ENCODE peak calls at places on chromosome 21, in four cellular contexts. One of them, this sample, is unnamed.

GRCh38 chr21:42261832-42262200 is 42.9 kb downstream of the ABCG1 start:
- DNase-seq in NB4: no peak
- DNase-seq in SK-N-SH: no peak
- DNase-seq in foreskin fibroblast: no peak
- DNase-seq in this sample: no peak

GRCh38 chr21:20603236-20603635 is 395.0 kb upstream of the NCAM2 start:
- DNase-seq in foreskin fibroblast: no peak
- DNase-seq in NB4: no peak
- DNase-seq in SK-N-SH: no peak
- DNase-seq in this sample: no peak

GRCh38 chr21:45080639-45081414 is 6.4 kb downstream of the ADARB1 start:
- DNase-seq in foreskin fibroblast: peak
- DNase-seq in SK-N-SH: no peak
- DNase-seq in NB4: peak
- DNase-seq in this sample: no peak

GRCh38 chr21:34071683-34072082 is 1.7 kb upstream of the MRPS6 start:
- DNase-seq in foreskin fibroblast: no peak
- DNase-seq in NB4: no peak
- DNase-seq in SK-N-SH: no peak
- DNase-seq in this sample: no peak

GRCh38 chr21:43767980-43768867 is 7.9 kb downstream of the CSTB start:
- DNase-seq in NB4: peak
- DNase-seq in SK-N-SH: no peak
- DNase-seq in foreskin fibroblast: peak
- DNase-seq in this sample: no peak

GRCh38 chr21:29499734-29500343 is 201.1 kb downstream of the BACH1 start:
- DNase-seq in NB4: peak
- DNase-seq in foreskin fibroblast: no peak
- DNase-seq in SK-N-SH: peak
- DNase-seq in this sample: peak

GRCh38 chr21:42548687-42549406 is 35.2 kb downstream of the SLC37A1 start:
- DNase-seq in SK-N-SH: no peak
- DNase-seq in NB4: no peak
- DNase-seq in foreskin fibroblast: no peak
- DNase-seq in this sample: no peak

GRCh38 chr21:31609081-31609480 is 50.4 kb upstream of the SOD1 start:
- DNase-seq in foreskin fibroblast: no peak
- DNase-seq in SK-N-SH: no peak
- DNase-seq in NB4: peak
- DNase-seq in this sample: no peak

GRCh38 chr21:40671721-40672120 is 175.2 kb downstream of the DSCAM start:
- DNase-seq in SK-N-SH: no peak
- DNase-seq in foreskin fibroblast: no peak
- DNase-seq in NB4: no peak
- DNase-seq in this sample: no peak

GRCh38 chr21:29299906-29300546 is 1.3 kb downstream of the BACH1 start:
- DNase-seq in NB4: peak
- DNase-seq in foreskin fibroblast: peak
- DNase-seq in SK-N-SH: peak
- DNase-seq in this sample: peak

GRCh38 chr21:16587141-16587570 is 857.4 kb downstream of the USP25 start:
- DNase-seq in foreskin fibroblast: peak
- DNase-seq in SK-N-SH: peak
- DNase-seq in NB4: peak
- DNase-seq in this sample: no peak

GRCh38 chr21:43919871-43920801 is 55.1 kb downstream of the AGPAT3 start:
- DNase-seq in foreskin fibroblast: no peak
- DNase-seq in SK-N-SH: no peak
- DNase-seq in NB4: no peak
- DNase-seq in this sample: no peak

GRCh38 chr21:38819719-38820147 is 14.0 kb downstream of the ETS2 start:
- DNase-seq in NB4: no peak
- DNase-seq in foreskin fibroblast: peak
- DNase-seq in SK-N-SH: no peak
- DNase-seq in this sample: no peak

GRCh38 chr21:35476616-35477395 is 427.7 kb upstream of the RUNX1 start:
- DNase-seq in NB4: no peak
- DNase-seq in SK-N-SH: no peak
- DNase-seq in foreskin fibroblast: peak
- DNase-seq in this sample: no peak

GRCh38 chr21:33396966-33397365 is 6.2 kb upstream of the IFNGR2 start:
- DNase-seq in NB4: no peak
- DNase-seq in foreskin fibroblast: no peak
- DNase-seq in SK-N-SH: no peak
- DNase-seq in this sample: no peak

GRCh38 chr21:31733521-31734149 is 1.7 kb upstream of the SCAF4 start:
- DNase-seq in SK-N-SH: peak
- DNase-seq in NB4: no peak
- DNase-seq in foreskin fibroblast: peak
- DNase-seq in this sample: no peak

GRCh38 chr21:36728371-36729111 is 29.6 kb downstream of the SIM2 start:
- DNase-seq in foreskin fibroblast: no peak
- DNase-seq in SK-N-SH: no peak
- DNase-seq in NB4: no peak
- DNase-seq in this sample: no peak

GRCh38 chr21:40278345-40278744 is 411.1 kb downstream of the PCP4 start:
- DNase-seq in foreskin fibroblast: no peak
- DNase-seq in SK-N-SH: no peak
- DNase-seq in NB4: no peak
- DNase-seq in this sample: no peak

GRCh38 chr21:42775123-42775522 is 104.2 kb downstream of the WDR4 start:
- DNase-seq in NB4: no peak
- DNase-seq in foreskin fibroblast: no peak
- DNase-seq in SK-N-SH: no peak
- DNase-seq in this sample: no peak

GRCh38 chr21:28592205-28592845 is 400.4 kb downstream of the LTN1 start:
- DNase-seq in foreskin fibroblast: no peak
- DNase-seq in SK-N-SH: no peak
- DNase-seq in NB4: no peak
- DNase-seq in this sample: no peak

GRCh38 chr21:42214081-42214750 is 4.7 kb upstream of the ABCG1 start:
- DNase-seq in foreskin fibroblast: no peak
- DNase-seq in SK-N-SH: no peak
- DNase-seq in NB4: no peak
- DNase-seq in this sample: no peak

GRCh38 chr21:15825699-15826098 is 95.9 kb downstream of the USP25 start:
- DNase-seq in foreskin fibroblast: no peak
- DNase-seq in NB4: no peak
- DNase-seq in SK-N-SH: no peak
- DNase-seq in this sample: no peak

GRCh38 chr21:25501996-25502665 is 105.2 kb downstream of the MRPL39 start:
- DNase-seq in foreskin fibroblast: no peak
- DNase-seq in SK-N-SH: no peak
- DNase-seq in NB4: peak
- DNase-seq in this sample: no peak

This sample was measured in NCI-H1105.